ENCODE peak calls at places on chromosomes 5 and 9, in ten cellular contexts. One of them, this sample, is unnamed. For H3K4me1, the result is how much of the 10 kb centered on the place peaks cover.

GRCh38 chr9:16039988-16040761 is 487.3 kb downstream of the CCDC171 start:
- DNase-seq in CD8-positive, alpha-beta T cell: no peak
- DNase-seq in ovary: no peak
- DNase-seq in lung: no peak
- DNase-seq in spleen: no peak
- DNase-seq in fibroblast of lung: peak
- DNase-seq in neural progenitor cell: peak
- DNase-seq in hepatocyte: peak
- DNase-seq in left ventricle myocardium inferior: no peak
- DNase-seq in tibial artery: no peak
- DNase-seq in this sample: no peak

GRCh38 chr9:128929560-128929959 is 8.8 kb downstream of the PHYHD1 start:
- DNase-seq in CD8-positive, alpha-beta T cell: no peak
- DNase-seq in ovary: no peak
- DNase-seq in lung: no peak
- DNase-seq in spleen: no peak
- DNase-seq in fibroblast of lung: no peak
- DNase-seq in neural progenitor cell: no peak
- DNase-seq in hepatocyte: no peak
- DNase-seq in left ventricle myocardium inferior: no peak
- DNase-seq in tibial artery: no peak
- DNase-seq in this sample: no peak

GRCh38 chr5:156934450-156935211 is 28.4 kb downstream of the TIMD4 start:
- DNase-seq in CD8-positive, alpha-beta T cell: peak
- DNase-seq in ovary: peak
- DNase-seq in lung: no peak
- DNase-seq in spleen: no peak
- DNase-seq in fibroblast of lung: no peak
- DNase-seq in neural progenitor cell: peak
- DNase-seq in hepatocyte: peak
- DNase-seq in left ventricle myocardium inferior: no peak
- DNase-seq in tibial artery: no peak
- DNase-seq in this sample: no peak

GRCh38 chr5:102911973-102912372 is 156.9 kb downstream of the PAM start:
- DNase-seq in CD8-positive, alpha-beta T cell: no peak
- DNase-seq in ovary: no peak
- DNase-seq in lung: no peak
- DNase-seq in spleen: no peak
- DNase-seq in fibroblast of lung: peak
- DNase-seq in neural progenitor cell: no peak
- DNase-seq in hepatocyte: no peak
- DNase-seq in left ventricle myocardium inferior: no peak
- DNase-seq in tibial artery: no peak
- DNase-seq in this sample: no peak

GRCh38 chr5:163330723-163331668 is 106.4 kb upstream of the CCNG1 start:
- DNase-seq in CD8-positive, alpha-beta T cell: no peak
- DNase-seq in ovary: no peak
- DNase-seq in lung: no peak
- DNase-seq in spleen: no peak
- DNase-seq in fibroblast of lung: no peak
- DNase-seq in neural progenitor cell: peak
- DNase-seq in hepatocyte: no peak
- DNase-seq in left ventricle myocardium inferior: no peak
- DNase-seq in tibial artery: no peak
- DNase-seq in this sample: no peak

GRCh38 chr5:170451764-170452365 is 52.0 kb upstream of the KCNIP1 start:
- DNase-seq in CD8-positive, alpha-beta T cell: no peak
- DNase-seq in ovary: no peak
- DNase-seq in lung: no peak
- DNase-seq in spleen: no peak
- DNase-seq in fibroblast of lung: peak
- DNase-seq in neural progenitor cell: no peak
- DNase-seq in hepatocyte: no peak
- DNase-seq in left ventricle myocardium inferior: no peak
- DNase-seq in tibial artery: no peak
- DNase-seq in this sample: no peak

GRCh38 chr5:98492258-98492657 is 281.2 kb upstream of the RGMB start:
- DNase-seq in CD8-positive, alpha-beta T cell: no peak
- DNase-seq in ovary: no peak
- DNase-seq in lung: no peak
- DNase-seq in spleen: no peak
- DNase-seq in fibroblast of lung: no peak
- DNase-seq in neural progenitor cell: no peak
- DNase-seq in hepatocyte: no peak
- DNase-seq in left ventricle myocardium inferior: no peak
- DNase-seq in tibial artery: no peak
- DNase-seq in this sample: no peak

GRCh38 chr9:136721339-136722092 is 9.1 kb downstream of the DIPK1B start:
- DNase-seq in CD8-positive, alpha-beta T cell: no peak
- DNase-seq in ovary: no peak
- DNase-seq in lung: no peak
- DNase-seq in spleen: peak
- DNase-seq in fibroblast of lung: peak
- DNase-seq in neural progenitor cell: no peak
- DNase-seq in hepatocyte: no peak
- DNase-seq in left ventricle myocardium inferior: no peak
- DNase-seq in tibial artery: no peak
- DNase-seq in this sample: no peak

GRCh38 chr9:96417610-96418073 is 528 bp downstream of the ZNF367 start:
- DNase-seq in CD8-positive, alpha-beta T cell: peak
- DNase-seq in ovary: no peak
- DNase-seq in lung: no peak
- DNase-seq in spleen: peak
- DNase-seq in fibroblast of lung: no peak
- DNase-seq in neural progenitor cell: no peak
- DNase-seq in hepatocyte: no peak
- DNase-seq in left ventricle myocardium inferior: peak
- DNase-seq in tibial artery: no peak
- DNase-seq in this sample: peak

GRCh38 chr9:969310-969692 is 7.2 kb upstream of the DMRT3 start:
- DNase-seq in CD8-positive, alpha-beta T cell: no peak
- DNase-seq in ovary: no peak
- DNase-seq in lung: no peak
- DNase-seq in spleen: no peak
- DNase-seq in fibroblast of lung: no peak
- DNase-seq in neural progenitor cell: peak
- DNase-seq in hepatocyte: no peak
- DNase-seq in left ventricle myocardium inferior: no peak
- DNase-seq in tibial artery: no peak
- DNase-seq in this sample: no peak

GRCh38 chr9:132792547-132792946 is 85.5 kb downstream of the AK8 start:
- DNase-seq in CD8-positive, alpha-beta T cell: no peak
- DNase-seq in ovary: no peak
- DNase-seq in lung: no peak
- DNase-seq in spleen: no peak
- DNase-seq in fibroblast of lung: no peak
- DNase-seq in neural progenitor cell: no peak
- DNase-seq in hepatocyte: no peak
- DNase-seq in left ventricle myocardium inferior: no peak
- DNase-seq in tibial artery: peak
- DNase-seq in this sample: peak

GRCh38 chr9:132794730-132795380 is 83.2 kb downstream of the AK8 start:
- DNase-seq in CD8-positive, alpha-beta T cell: no peak
- DNase-seq in ovary: no peak
- DNase-seq in lung: no peak
- DNase-seq in spleen: no peak
- DNase-seq in fibroblast of lung: no peak
- DNase-seq in neural progenitor cell: no peak
- DNase-seq in hepatocyte: peak
- DNase-seq in left ventricle myocardium inferior: no peak
- DNase-seq in tibial artery: no peak
- DNase-seq in this sample: no peak

GRCh38 chr9:132793606-132794580 is 84.2 kb downstream of the AK8 start:
- DNase-seq in CD8-positive, alpha-beta T cell: no peak
- DNase-seq in ovary: no peak
- DNase-seq in lung: no peak
- DNase-seq in spleen: no peak
- DNase-seq in fibroblast of lung: no peak
- DNase-seq in neural progenitor cell: no peak
- DNase-seq in hepatocyte: no peak
- DNase-seq in left ventricle myocardium inferior: no peak
- DNase-seq in tibial artery: peak
- DNase-seq in this sample: no peak

GRCh38 chr9:132789706-132790105 is 88.4 kb downstream of the AK8 start:
- DNase-seq in CD8-positive, alpha-beta T cell: no peak
- DNase-seq in ovary: no peak
- DNase-seq in lung: no peak
- DNase-seq in spleen: no peak
- DNase-seq in fibroblast of lung: no peak
- DNase-seq in neural progenitor cell: no peak
- DNase-seq in hepatocyte: no peak
- DNase-seq in left ventricle myocardium inferior: no peak
- DNase-seq in tibial artery: no peak
- DNase-seq in this sample: no peak

GRCh38 chr9:132791699-132792240 is 86.3 kb downstream of the AK8 start:
- DNase-seq in CD8-positive, alpha-beta T cell: no peak
- DNase-seq in ovary: no peak
- DNase-seq in lung: no peak
- DNase-seq in spleen: no peak
- DNase-seq in fibroblast of lung: no peak
- DNase-seq in neural progenitor cell: no peak
- DNase-seq in hepatocyte: no peak
- DNase-seq in left ventricle myocardium inferior: no peak
- DNase-seq in tibial artery: peak
- DNase-seq in this sample: peak
- H3K4me1 ChIP-seq in CD8-positive, alpha-beta T cell: under half
- H3K4me1 ChIP-seq in ovary: under half
- H3K4me1 ChIP-seq in lung: under half
- H3K4me1 ChIP-seq in spleen: under half
- H3K4me1 ChIP-seq in fibroblast of lung: under half
- H3K4me1 ChIP-seq in neural progenitor cell: under half
- H3K4me1 ChIP-seq in hepatocyte: under half
- H3K4me1 ChIP-seq in left ventricle myocardium inferior: under half
- H3K4me1 ChIP-seq in tibial artery: under half
- H3K4me1 ChIP-seq in this sample: under half

DNA sequence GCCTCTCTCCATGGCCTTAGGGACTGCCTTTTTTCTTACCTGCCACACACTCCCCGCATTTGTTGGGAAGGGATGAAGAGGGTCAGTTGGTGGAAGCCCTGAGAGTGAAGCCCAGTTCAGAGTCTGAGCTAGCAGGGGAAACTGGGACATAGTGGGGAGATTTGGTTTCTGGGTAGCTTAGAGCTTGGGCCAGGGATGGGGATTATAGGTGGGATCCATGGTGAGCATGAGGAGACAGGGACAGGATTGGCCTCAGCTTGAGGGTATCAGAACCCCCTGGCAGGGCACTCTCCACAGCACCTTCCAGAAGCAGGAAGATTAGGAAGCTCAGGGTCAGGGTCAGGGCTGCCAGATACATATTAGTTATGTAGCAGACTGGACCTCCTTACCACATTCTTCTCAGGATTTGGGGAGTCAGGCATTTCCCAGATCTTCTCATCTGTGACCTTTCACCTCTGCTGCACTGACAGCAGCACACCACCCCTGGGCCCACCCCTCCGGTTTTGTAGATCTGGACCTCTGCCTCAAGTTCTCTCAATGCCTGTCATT is 17.9 kb downstream of the OR13J1 start:
- DNase-seq in CD8-positive, alpha-beta T cell: no peak
- DNase-seq in ovary: peak
- DNase-seq in lung: no peak
- DNase-seq in spleen: no peak
- DNase-seq in fibroblast of lung: no peak
- DNase-seq in neural progenitor cell: no peak
- DNase-seq in hepatocyte: no peak
- DNase-seq in left ventricle myocardium inferior: no peak
- DNase-seq in tibial artery: no peak
- DNase-seq in this sample: no peak
- H3K4me3 ChIP-seq in CD8-positive, alpha-beta T cell: no peak
- H3K4me3 ChIP-seq in ovary: no peak
- H3K4me3 ChIP-seq in lung: no peak
- H3K4me3 ChIP-seq in spleen: no peak
- H3K4me3 ChIP-seq in fibroblast of lung: no peak
- H3K4me3 ChIP-seq in neural progenitor cell: no peak
- H3K4me3 ChIP-seq in hepatocyte: no peak
- H3K4me3 ChIP-seq in left ventricle myocardium inferior: no peak
- H3K4me3 ChIP-seq in tibial artery: no peak
- H3K4me3 ChIP-seq in this sample: no peak

DNA sequence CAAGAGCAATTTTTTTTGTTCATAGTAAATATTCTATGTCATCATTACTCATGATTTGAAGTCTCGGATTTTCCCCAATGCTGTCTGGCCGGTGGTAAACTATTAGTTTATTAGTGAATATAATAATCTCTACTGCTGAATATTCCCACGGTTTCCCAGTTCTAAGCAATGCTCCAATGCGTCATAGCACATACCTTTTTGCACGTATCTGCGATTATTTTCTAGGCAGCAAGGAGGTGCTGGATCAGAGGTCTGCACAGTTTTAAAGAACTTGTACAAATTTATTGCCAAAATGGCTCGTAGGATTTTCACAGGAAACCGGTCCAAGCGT is 43.9 kb upstream of the TCF7 start:
- DNase-seq in CD8-positive, alpha-beta T cell: no peak
- DNase-seq in ovary: no peak
- DNase-seq in lung: no peak
- DNase-seq in spleen: no peak
- DNase-seq in fibroblast of lung: no peak
- DNase-seq in neural progenitor cell: no peak
- DNase-seq in hepatocyte: peak
- DNase-seq in left ventricle myocardium inferior: no peak
- DNase-seq in tibial artery: no peak
- DNase-seq in this sample: no peak
- TF ChIP-seq CTCF in CD8-positive, alpha-beta T cell: no peak
- TF ChIP-seq CTCF in ovary: no peak
- TF ChIP-seq CTCF in lung: no peak
- TF ChIP-seq CTCF in spleen: no peak
- TF ChIP-seq CTCF in fibroblast of lung: no peak
- TF ChIP-seq CTCF in neural progenitor cell: no peak
- TF ChIP-seq CTCF in hepatocyte: no peak
- TF ChIP-seq CTCF in left ventricle myocardium inferior: no peak
- TF ChIP-seq CTCF in tibial artery: no peak
- TF ChIP-seq CTCF in this sample: no peak

GRCh38 chr9:89442981-89443817 is 54.7 kb downstream of the SEMA4D start:
- DNase-seq in CD8-positive, alpha-beta T cell: no peak
- DNase-seq in ovary: no peak
- DNase-seq in lung: no peak
- DNase-seq in spleen: no peak
- DNase-seq in fibroblast of lung: no peak
- DNase-seq in neural progenitor cell: no peak
- DNase-seq in hepatocyte: no peak
- DNase-seq in left ventricle myocardium inferior: no peak
- DNase-seq in tibial artery: no peak
- DNase-seq in this sample: no peak
- H3K4me1 ChIP-seq in CD8-positive, alpha-beta T cell: half or more
- H3K4me1 ChIP-seq in ovary: under half
- H3K4me1 ChIP-seq in lung: under half
- H3K4me1 ChIP-seq in spleen: half or more
- H3K4me1 ChIP-seq in fibroblast of lung: under half
- H3K4me1 ChIP-seq in neural progenitor cell: under half
- H3K4me1 ChIP-seq in hepatocyte: under half
- H3K4me1 ChIP-seq in left ventricle myocardium inferior: under half
- H3K4me1 ChIP-seq in tibial artery: under half
- H3K4me1 ChIP-seq in this sample: under half